ENCODE peak calls at places on chromosomes 7 and 10, in six cellular contexts. Z is GM23338, G is lower lobe of right lung, H is BJ, N is HFFc6, R is fibroblast of pulmonary artery. D is an unnamed sample.

GRCh38 chr7:41809487-41810257 is 106.8 kb upstream of the INHBA start:
- DNase-seq in N (no peak), G (peak), R (peak), H (no peak), Z (no peak), D (peak)

GRCh38 chr7:127705461-127705959 is 53.5 kb downstream of the SND1 start:
- DNase-seq in N (no peak), H (no peak), R (no peak), Z (no peak), G (no peak), D (no peak)

GRCh38 chr10:13913890-13914289 is 327.1 kb downstream of the PRPF18 start:
- DNase-seq in R (no peak), G (peak), H (no peak), N (no peak), Z (no peak), D (no peak)

GRCh38 chr10:11265486-11265885 is 247.8 kb downstream of the CELF2 start:
- DNase-seq in H (no peak), N (no peak), Z (no peak), G (no peak), R (no peak), D (no peak)

GRCh38 chr10:61047788-61048560 is 104.0 kb upstream of the RHOBTB1 start:
- DNase-seq in R (no peak), Z (no peak), N (no peak), H (no peak), G (no peak), D (no peak)

GRCh38 chr7:138658889-138659288 is 42.3 kb downstream of the SVOPL start:
- DNase-seq in H (no peak), Z (peak), R (no peak), G (no peak), N (no peak), D (no peak)

GRCh38 chr10:47039558-47039905 is 128.3 kb downstream of the PTPN20 start:
- DNase-seq in G (no peak), R (no peak), H (no peak), N (no peak), Z (no peak), D (no peak)

GRCh38 chr7:50562126-50562525 is 3.1 kb downstream of the DDC start:
- DNase-seq in H (no peak), N (no peak), G (no peak), Z (peak), R (no peak), D (no peak)

GRCh38 chr10:132865851-132866600 is 76.3 kb downstream of the CFAP46 start:
- DNase-seq in R (no peak), H (no peak), G (peak), Z (no peak), N (no peak), D (no peak)

GRCh38 chr10:2111936-2112335 is 374.6 kb upstream of the ADARB2 start:
- DNase-seq in Z (peak), H (no peak), R (no peak), G (no peak), N (no peak), D (no peak)

GRCh38 chr7:45973725-45974532 is 52.9 kb upstream of the IGFBP3 start:
- DNase-seq in H (no peak), R (peak), G (no peak), Z (no peak), N (no peak), D (no peak)

GRCh38 chr10:128632694-128633093 is 506.5 kb upstream of the MKI67 start:
- DNase-seq in G (no peak), R (no peak), Z (no peak), N (no peak), H (no peak), D (no peak)

GRCh38 chr10:17444062-17444714 is 10.2 kb downstream of the ST8SIA6 start:
- DNase-seq in H (no peak), Z (no peak), R (no peak), G (no peak), N (no peak), D (no peak)

GRCh38 chr10:48490576-48491345 is 114.1 kb downstream of the ARHGAP22 start:
- DNase-seq in G (no peak), N (no peak), H (no peak), Z (no peak), R (no peak), D (no peak)

GRCh38 chr7:10156972-10157371 is 816.7 kb upstream of the PHF14 start:
- DNase-seq in R (peak), G (no peak), N (no peak), H (no peak), Z (no peak), D (no peak)

GRCh38 chr7:107967420-107967819 is 35.5 kb downstream of the LAMB1 start:
- DNase-seq in H (no peak), Z (no peak), N (no peak), G (no peak), R (no peak), D (no peak)

GRCh38 chr10:89206402-89207180 is 526 bp downstream of the CH25H start:
- DNase-seq in N (no peak), Z (peak), R (peak), G (peak), H (no peak), D (peak)
- TF ChIP-seq CTCF in N (peak), Z (peak), R (no peak), G (no peak), H (no peak), D (no peak)

DNA sequence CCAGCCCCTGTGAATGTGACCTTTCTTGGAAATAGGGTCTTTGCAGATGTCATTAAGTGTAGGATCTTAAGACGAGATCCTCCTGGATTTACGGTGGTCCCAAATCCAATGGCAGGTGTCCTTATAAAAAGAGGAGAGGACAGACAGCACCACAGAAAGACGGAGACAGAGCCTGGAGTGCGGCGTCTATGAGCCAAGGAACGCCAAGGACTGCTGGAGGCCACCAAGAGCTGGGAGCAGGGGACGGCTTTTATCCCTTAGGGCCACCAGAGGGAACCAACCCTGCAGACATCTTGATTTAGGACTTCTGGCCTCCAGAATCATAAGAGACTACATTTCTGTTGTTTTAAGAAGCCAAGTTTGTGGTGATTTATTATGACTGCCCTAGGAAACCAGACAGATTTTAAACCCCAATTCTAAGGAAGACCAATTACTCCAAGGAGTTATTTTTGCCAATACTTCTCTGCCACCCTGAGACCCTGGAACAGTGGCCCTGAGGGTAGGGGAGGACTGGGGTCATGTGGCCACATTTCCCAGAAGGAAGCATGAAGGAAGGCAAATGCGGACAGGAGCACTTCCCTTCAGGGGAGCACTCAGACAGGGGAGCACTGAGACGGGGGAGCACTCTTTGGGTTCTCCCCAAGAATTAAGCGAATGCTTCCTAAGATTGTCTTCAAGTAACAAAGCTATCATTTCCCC is 67.6 kb downstream of the CHST15 start:
- DNase-seq in G (no peak), Z (peak), N (peak), H (no peak), R (peak), D (peak)
- TF ChIP-seq CTCF in G (peak), Z (peak), N (peak), H (peak), R (peak), D (no peak)

GRCh38 chr10:131083915-131084790 is 227.4 kb downstream of the TCERG1L start:
- DNase-seq in G (no peak), N (no peak), H (no peak), Z (peak), R (no peak), D (no peak)
- TF ChIP-seq CTCF in G (no peak), N (no peak), H (no peak), Z (peak), R (no peak), D (no peak)

DNA sequence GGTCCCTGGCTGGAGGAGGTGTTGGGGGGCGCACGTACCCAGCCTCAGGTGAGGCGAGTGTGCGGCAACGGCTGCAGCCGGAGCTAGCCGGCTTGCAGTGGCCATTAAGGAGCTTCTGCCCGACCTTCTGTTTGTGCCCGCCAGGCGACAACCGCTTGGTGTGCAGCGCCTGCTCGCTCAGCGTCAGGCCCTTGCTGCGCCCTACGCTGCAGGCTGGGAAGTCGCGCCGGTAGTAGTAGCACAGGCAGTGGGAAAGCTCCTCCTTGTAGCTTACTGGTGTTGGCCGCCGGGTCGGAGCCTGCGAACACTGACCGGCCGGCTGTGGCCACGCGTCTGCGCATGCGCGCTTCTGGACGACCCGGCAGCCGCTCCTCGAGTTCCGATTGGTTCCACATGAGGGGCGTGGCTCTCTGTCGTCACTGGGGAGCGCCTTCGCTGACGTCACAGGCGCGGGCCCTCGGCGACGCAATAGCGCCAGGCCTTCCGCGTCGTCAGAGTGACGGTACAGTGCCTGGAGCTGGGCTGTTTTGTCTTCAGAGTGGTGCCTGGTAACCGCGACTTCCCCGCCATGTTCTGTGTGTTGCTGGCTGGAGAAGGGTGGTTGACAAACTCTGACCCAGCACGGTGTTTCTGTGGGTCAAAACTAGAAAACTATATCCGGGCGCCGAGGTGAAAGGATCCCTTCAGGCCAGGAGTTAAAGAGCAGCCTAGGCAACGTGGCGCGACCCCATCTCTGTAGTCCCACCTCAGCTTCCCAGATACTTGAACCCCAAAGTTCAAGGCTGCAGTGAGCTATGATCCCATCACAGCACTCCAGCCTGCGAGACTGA is 76.3 kb upstream of the TMEM248 start:
- DNase-seq in G (peak), R (peak), Z (peak), N (peak), H (peak), D (peak)
- TF ChIP-seq CTCF in G (peak), R (peak), Z (no peak), N (peak), H (peak), D (peak)

GRCh38 chr10:98110356-98110755 is 24.1 kb upstream of the R3HCC1L start:
- DNase-seq in R (no peak), N (no peak), Z (no peak), H (no peak), G (no peak), D (no peak)

GRCh38 chr10:98106531-98106930 is 27.9 kb upstream of the R3HCC1L start:
- DNase-seq in G (no peak), N (no peak), H (no peak), Z (no peak), R (no peak), D (no peak)

GRCh38 chr10:98104125-98104524 is 30.3 kb upstream of the R3HCC1L start:
- DNase-seq in G (no peak), R (no peak), H (no peak), N (no peak), Z (no peak), D (no peak)

DNA sequence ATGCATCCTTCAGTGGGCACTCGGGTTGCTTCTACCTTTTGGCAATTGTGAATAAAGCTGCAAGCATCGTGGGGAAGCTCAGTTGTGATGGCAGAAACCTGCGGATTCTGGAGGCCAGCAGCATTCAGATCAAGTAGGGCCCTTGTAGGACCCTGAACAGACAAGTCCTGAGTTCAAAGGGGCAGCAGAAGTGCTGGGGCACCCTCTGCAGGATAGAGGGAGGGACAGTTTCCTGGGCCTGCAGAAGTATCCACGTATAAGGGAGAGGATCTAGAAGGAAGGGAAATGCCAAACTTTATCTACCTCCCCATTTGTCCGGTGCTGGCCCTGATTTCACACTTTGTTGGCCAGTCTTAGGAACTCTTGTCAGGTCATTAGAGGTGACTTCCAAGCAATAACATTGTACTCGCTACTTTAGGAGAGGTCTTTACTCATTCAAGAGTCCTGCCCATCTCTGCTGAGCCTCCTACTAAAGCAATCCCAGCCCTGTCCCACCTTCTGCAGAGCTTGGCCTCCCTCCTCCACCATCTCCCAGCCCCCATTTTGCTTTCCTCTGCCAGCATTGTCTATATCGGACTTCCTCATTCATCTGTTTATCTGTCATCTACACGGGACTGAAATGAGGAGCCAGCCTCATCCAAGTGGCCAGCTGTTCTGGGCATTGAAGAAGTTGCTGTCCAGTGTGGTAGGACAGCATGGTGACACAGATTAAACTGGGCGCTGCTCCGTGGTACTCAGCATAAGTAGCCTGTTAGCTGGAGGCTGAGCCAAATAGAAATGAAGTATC is 26.6 kb upstream of the R3HCC1L start:
- DNase-seq in Z (peak), H (no peak), N (no peak), G (no peak), R (no peak), D (no peak)
- TF ChIP-seq CTCF in Z (peak), H (no peak), N (no peak), G (no peak), R (no peak), D (no peak)

GRCh38 chr7:69260023-69260422 is 338.3 kb upstream of the AUTS2 start:
- DNase-seq in Z (no peak), H (no peak), N (no peak), G (no peak), R (no peak), D (no peak)
- TF ChIP-seq CTCF in Z (no peak), H (no peak), N (no peak), G (no peak), R (no peak), D (no peak)

GRCh38 chr7:66894463-66895080 is 26.5 kb upstream of the TMEM248 start:
- DNase-seq in Z (peak), G (no peak), R (peak), N (no peak), H (no peak), D (peak)
- TF ChIP-seq CTCF in Z (peak), G (no peak), R (peak), N (no peak), H (no peak), D (no peak)

GRCh38 chr10:106267591-106267990 is 896.9 kb downstream of the SORCS1 start:
- DNase-seq in N (no peak), G (no peak), Z (no peak), R (no peak), H (no peak), D (no peak)

GRCh38 chr10:106268000-106268399 is 896.5 kb downstream of the SORCS1 start:
- DNase-seq in Z (no peak), R (no peak), H (no peak), N (no peak), G (no peak), D (no peak)

DNA sequence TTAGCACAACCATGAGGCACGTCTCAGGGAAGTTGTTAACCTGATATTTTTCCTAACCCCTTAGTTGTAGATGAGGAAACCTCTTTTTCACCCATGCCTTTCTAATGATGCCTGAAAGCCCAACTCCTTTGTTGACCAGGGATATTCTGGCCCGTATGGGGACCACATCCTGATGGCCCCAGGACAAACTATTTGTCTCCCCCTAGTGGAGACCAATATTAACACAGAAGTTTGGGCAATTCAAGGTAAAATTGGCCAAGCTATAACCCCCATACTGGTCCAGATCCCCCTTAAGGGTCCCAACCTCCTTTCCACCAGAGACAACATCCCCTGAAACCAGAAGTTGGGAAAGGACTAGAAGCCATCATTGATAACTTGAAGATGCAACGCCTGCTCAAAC is 893.3 kb downstream of the SORCS1 start:
- DNase-seq in G (no peak), Z (no peak), H (no peak), R (no peak), N (no peak), D (no peak)
- TF ChIP-seq CTCF in G (no peak), Z (peak), H (peak), R (peak), N (peak), D (no peak)

GRCh38 chr10:78737883-78738282 is 330.9 kb upstream of the ZMIZ1 start:
- DNase-seq in G (no peak), H (no peak), Z (no peak), R (no peak), N (no peak), D (no peak)
- TF ChIP-seq CTCF in G (no peak), H (no peak), Z (no peak), R (no peak), N (no peak), D (no peak)

GRCh38 chr10:103696411-103697145 is 158.8 kb downstream of the SH3PXD2A start:
- DNase-seq in H (peak), R (peak), Z (peak), N (peak), G (no peak), D (peak)
- TF ChIP-seq CTCF in H (peak), R (peak), Z (peak), N (peak), G (peak), D (peak)